ENCODE peak calls at places on chromosome 13, in five cellular contexts. E is IMR-90, J is BE2C, X is uterus, F is omental fat pad. I is an unnamed sample.

GRCh38 chr13:49046534-49046933 is 70.8 kb downstream of the FNDC3A start:
- DNase-seq in E (peak; percentile 29), J (no peak), X (no peak), F (no peak), I (no peak)

GRCh38 chr13:20495087-20496023 is 30.3 kb downstream of the CRYL1 start:
- DNase-seq in E (peak; percentile 72), J (peak; percentile 46), X (peak; percentile 68), F (peak; percentile 60), I (peak; percentile 22)

GRCh38 chr13:50518791-50519201 is 324.7 kb downstream of the DLEU7 start:
- DNase-seq in E (peak; percentile 72), J (no peak), X (no peak), F (no peak), I (no peak)

GRCh38 chr13:67515895-67516294 is 285.8 kb upstream of the PCDH9 start:
- DNase-seq in E (peak; percentile 75), J (no peak), X (no peak), F (no peak), I (no peak)

GRCh38 chr13:48600374-48601364 is 53.1 kb upstream of the CYSLTR2 start:
- DNase-seq in E (peak; percentile 71), J (peak; percentile 16), X (no peak), F (no peak), I (peak; percentile 59)

GRCh38 chr13:29546662-29547061 is 48.8 kb downstream of the SLC7A1 start:
- DNase-seq in E (no peak), J (no peak), X (no peak), F (no peak), I (no peak)

GRCh38 chr13:94712812-94713555 is 639 bp upstream of the SOX21 start:
- DNase-seq in E (peak; percentile 46), J (peak; percentile 50), X (no peak), F (no peak), I (no peak)

GRCh38 chr13:79541426-79542049 is 60.6 kb downstream of the NDFIP2 start:
- DNase-seq in E (peak; percentile 73), J (no peak), X (no peak), F (no peak), I (no peak)

GRCh38 chr13:70604448-70604847 is 496.2 kb upstream of the KLHL1 start:
- DNase-seq in E (no peak), J (no peak), X (no peak), F (no peak), I (no peak)

GRCh38 chr13:30158774-30159445 is 148.4 kb downstream of the KATNAL1 start:
- DNase-seq in E (peak; percentile 71), J (no peak), X (peak; percentile 51), F (no peak), I (no peak)

GRCh38 chr13:29943301-29944085 is 93.1 kb upstream of the UBL3 start:
- DNase-seq in E (no peak), J (no peak), X (no peak), F (no peak), I (no peak)

GRCh38 chr13:42395066-42395821 is 123.3 kb downstream of the AKAP11 start:
- DNase-seq in E (no peak), J (no peak), X (no peak), F (no peak), I (no peak)

GRCh38 chr13:47109028-47109427 is 212.2 kb upstream of the HTR2A start:
- DNase-seq in E (no peak), J (no peak), X (no peak), F (no peak), I (no peak)

GRCh38 chr13:76828316-76828741 is 57.9 kb downstream of the KCTD12 start:
- DNase-seq in E (peak; percentile 17), J (no peak), X (no peak), F (no peak), I (no peak)

GRCh38 chr13:94178625-94179244 is 300.7 kb downstream of the DCT start:
- DNase-seq in E (peak; percentile 37), J (no peak), X (no peak), F (no peak), I (no peak)

GRCh38 chr13:108632649-108633167 is 3.3 kb downstream of the MYO16 start:
- DNase-seq in E (no peak), J (no peak), X (no peak), F (no peak), I (no peak)

GRCh38 chr13:72435251-72435650 is 292.2 kb downstream of the MZT1 start:
- DNase-seq in E (no peak), J (no peak), X (no peak), F (no peak), I (no peak)